ENCODE peak calls at places on chromosomes 7 and 10, in six cellular contexts. One of them, this sample, is unnamed.
A peak's percentile ranks its signal among the peaks of the same experiment; 100 is the strongest.

GRCh38 chr7:83325083-83325482 is 162.4 kb upstream of the PCLO start:
- DNase-seq in GM03348: no peak
- DNase-seq in HFF-Myc: no peak
- DNase-seq in posterior cingulate gyrus: no peak
- DNase-seq in GM10248: no peak
- DNase-seq in colonic mucosa: no peak
- DNase-seq in this sample: no peak

GRCh38 chr7:82704121-82704520 is 260.5 kb upstream of the CACNA2D1 start:
- DNase-seq in GM10248: no peak
- DNase-seq in GM03348: no peak
- DNase-seq in posterior cingulate gyrus: no peak
- DNase-seq in HFF-Myc: no peak
- DNase-seq in colonic mucosa: no peak
- DNase-seq in this sample: no peak

GRCh38 chr10:125392140-125392539 is 231.8 kb upstream of the CTBP2 start:
- DNase-seq in posterior cingulate gyrus: no peak
- DNase-seq in colonic mucosa: no peak
- DNase-seq in HFF-Myc: no peak
- DNase-seq in GM10248: no peak
- DNase-seq in GM03348: peak; percentile 19
- DNase-seq in this sample: no peak

GRCh38 chr10:86872757-86873156 is 84.7 kb downstream of the MMRN2 start:
- DNase-seq in posterior cingulate gyrus: no peak
- DNase-seq in colonic mucosa: no peak
- DNase-seq in GM10248: no peak
- DNase-seq in HFF-Myc: no peak
- DNase-seq in GM03348: no peak
- DNase-seq in this sample: no peak

GRCh38 chr7:69414555-69414954 is 183.7 kb upstream of the AUTS2 start:
- DNase-seq in GM10248: no peak
- DNase-seq in HFF-Myc: no peak
- DNase-seq in posterior cingulate gyrus: no peak
- DNase-seq in GM03348: no peak
- DNase-seq in colonic mucosa: no peak
- DNase-seq in this sample: no peak

GRCh38 chr10:43120948-43121290 is 17.3 kb upstream of the CSGALNACT2 start:
- DNase-seq in GM03348: no peak
- DNase-seq in posterior cingulate gyrus: no peak
- DNase-seq in HFF-Myc: no peak
- DNase-seq in GM10248: peak; percentile 84
- DNase-seq in colonic mucosa: no peak
- DNase-seq in this sample: no peak

GRCh38 chr10:131769691-131770090 is 131.1 kb upstream of the PPP2R2D start:
- DNase-seq in colonic mucosa: no peak
- DNase-seq in posterior cingulate gyrus: no peak
- DNase-seq in GM10248: no peak
- DNase-seq in HFF-Myc: no peak
- DNase-seq in GM03348: no peak
- DNase-seq in this sample: no peak

GRCh38 chr10:32077896-32078295 is 21.7 kb upstream of the KIF5B start:
- DNase-seq in GM10248: no peak
- DNase-seq in colonic mucosa: no peak
- DNase-seq in HFF-Myc: no peak
- DNase-seq in GM03348: peak; percentile 87
- DNase-seq in posterior cingulate gyrus: no peak
- DNase-seq in this sample: no peak

GRCh38 chr10:53572799-53573198 is 800.2 kb upstream of the MBL2 start:
- DNase-seq in colonic mucosa: no peak
- DNase-seq in posterior cingulate gyrus: no peak
- DNase-seq in GM10248: no peak
- DNase-seq in HFF-Myc: no peak
- DNase-seq in GM03348: no peak
- DNase-seq in this sample: no peak